ENCODE peak calls at places on chromosomes 7 and 10, in five cellular contexts. X, S, L, F and K are unnamed samples. For H3K36me3, the result is how much of the 10 kb centered on the place peaks cover.

GRCh38 chr10:93080350-93081046 is 6.8 kb downstream of the CYP26A1 start:
- DNase-seq in X (peak), F (peak), L (peak), S (no peak), K (peak)

GRCh38 chr10:97540669-97541500 is 31.7 kb upstream of the ANKRD2 start:
- DNase-seq in S (peak), F (no peak), X (no peak), L (no peak), K (no peak)

GRCh38 chr10:17005621-17006566 is 123.7 kb downstream of the CUBN start:
- DNase-seq in S (no peak), X (no peak), L (no peak), F (no peak), K (no peak)

GRCh38 chr10:26468291-26468690 is 30.1 kb downstream of the APBB1IP start:
- DNase-seq in F (no peak), L (no peak), X (no peak), S (no peak), K (no peak)

GRCh38 chr7:70432567-70433001 is 699.4 kb upstream of the GALNT17 start:
- DNase-seq in S (no peak), F (no peak), L (no peak), X (no peak), K (no peak)

GRCh38 chr7:38283107-38283506 is 9.7 kb upstream of the TARP start:
- DNase-seq in S (no peak), F (no peak), L (no peak), X (no peak), K (no peak)

GRCh38 chr10:103645141-103646054 is 151.9 kb downstream of the NEURL1 start:
- DNase-seq in X (peak), L (peak), S (peak), F (no peak), K (peak)

GRCh38 chr10:35565602-35566061 is 39.5 kb upstream of the GJD4 start:
- DNase-seq in L (no peak), S (no peak), X (no peak), F (no peak), K (no peak)

GRCh38 chr7:5646846-5647245 is 134.6 kb downstream of the RNF216 start:
- DNase-seq in S (no peak), L (no peak), X (peak), F (no peak), K (peak)
- H3K36me3 ChIP-seq in S (under half), L (half or more), X (under half), F (under half), K (under half)

GRCh38 chr7:41956276-41956675 is 253.4 kb upstream of the INHBA start:
- DNase-seq in X (no peak), L (no peak), S (no peak), F (no peak), K (no peak)

GRCh38 chr7:41955475-41956243 is 252.8 kb upstream of the INHBA start:
- DNase-seq in L (peak), F (no peak), S (peak), X (peak), K (peak)

DNA sequence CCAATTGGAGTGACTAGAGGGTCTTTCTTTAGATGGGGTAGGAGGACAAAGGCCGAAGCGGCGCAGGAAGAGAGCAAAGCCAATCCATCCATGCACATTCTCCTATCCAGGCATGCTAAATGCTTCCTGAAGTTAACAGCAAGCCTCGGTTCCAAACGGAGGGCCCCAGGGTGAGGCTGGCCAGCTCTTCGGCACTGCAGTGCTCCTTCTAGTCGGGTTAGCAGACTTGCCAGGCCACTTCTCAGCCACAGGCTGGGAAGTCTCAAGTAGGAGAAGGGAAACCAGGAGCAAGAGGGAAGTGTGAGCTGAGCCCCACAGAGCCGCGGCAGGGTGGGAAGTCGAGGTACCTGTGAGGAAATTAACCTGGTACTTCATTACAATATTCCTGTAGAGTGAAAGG is 253.8 kb upstream of the INHBA start:
- DNase-seq in F (no peak), X (no peak), S (no peak), L (no peak), K (no peak)
- H3K4me3 ChIP-seq in F (no peak), X (no peak), S (no peak), L (no peak), K (no peak)

GRCh38 chr10:125021686-125022374 is 79.9 kb downstream of the ZRANB1 start:
- DNase-seq in X (no peak), L (no peak), F (no peak), S (no peak), K (no peak)
- H3K27ac ChIP-seq in X (no peak), L (no peak), F (no peak), S (no peak), K (no peak)

DNA sequence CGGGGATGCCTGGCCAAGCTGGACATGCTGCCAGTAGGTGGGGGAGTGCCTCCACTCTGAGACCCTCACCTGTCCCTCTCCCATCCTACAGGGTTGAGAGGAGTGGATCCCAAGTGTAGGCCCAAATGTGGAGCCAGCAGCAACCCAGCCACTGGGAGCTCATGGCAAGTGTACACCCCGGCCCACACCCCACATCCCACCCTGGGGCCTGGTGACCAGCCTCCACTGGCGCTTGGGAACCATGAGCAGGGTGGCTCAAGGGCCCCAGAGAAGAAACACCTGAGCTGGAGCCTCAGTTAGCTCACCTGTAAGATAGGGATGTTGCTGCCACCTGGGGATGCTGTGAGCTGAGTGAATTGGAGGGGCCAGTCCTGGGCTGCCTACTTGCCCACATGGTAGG is 10.4 kb upstream of the RET start:
- DNase-seq in L (no peak), S (no peak), F (no peak), X (no peak), K (no peak)
- H3K36me3 ChIP-seq in L (under half), S (under half), F (under half), X (under half), K (under half)

DNA sequence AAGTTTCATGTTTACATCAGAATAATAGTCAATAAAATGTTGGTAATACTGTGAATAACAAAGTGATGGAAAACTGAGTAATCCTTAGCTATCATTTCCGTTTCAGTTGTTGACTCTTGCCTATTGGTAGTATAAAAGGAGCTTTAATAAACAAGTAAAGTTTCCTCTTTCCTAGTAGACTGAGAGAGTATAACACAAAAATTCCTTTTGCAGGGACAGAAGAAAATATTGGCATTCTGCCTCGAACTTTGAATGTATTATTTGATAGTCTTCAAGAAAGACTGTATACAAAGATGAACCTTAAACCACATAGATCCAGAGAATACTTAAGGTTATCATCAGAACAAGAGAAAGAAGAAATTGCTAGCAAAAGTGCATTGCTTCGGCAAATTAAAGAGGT is 9.4 kb downstream of the KIF20B start:
- DNase-seq in S (no peak), F (no peak), L (no peak), X (peak), K (no peak)
- H3K4me3 ChIP-seq in S (no peak), F (no peak), L (no peak), X (no peak), K (no peak)

GRCh38 chr10:3136336-3136735 is 36.2 kb downstream of the PITRM1 start:
- DNase-seq in S (peak), X (peak), F (no peak), L (no peak), K (no peak)
- H3K27ac ChIP-seq in S (no peak), X (peak), F (no peak), L (no peak), K (no peak)

DNA sequence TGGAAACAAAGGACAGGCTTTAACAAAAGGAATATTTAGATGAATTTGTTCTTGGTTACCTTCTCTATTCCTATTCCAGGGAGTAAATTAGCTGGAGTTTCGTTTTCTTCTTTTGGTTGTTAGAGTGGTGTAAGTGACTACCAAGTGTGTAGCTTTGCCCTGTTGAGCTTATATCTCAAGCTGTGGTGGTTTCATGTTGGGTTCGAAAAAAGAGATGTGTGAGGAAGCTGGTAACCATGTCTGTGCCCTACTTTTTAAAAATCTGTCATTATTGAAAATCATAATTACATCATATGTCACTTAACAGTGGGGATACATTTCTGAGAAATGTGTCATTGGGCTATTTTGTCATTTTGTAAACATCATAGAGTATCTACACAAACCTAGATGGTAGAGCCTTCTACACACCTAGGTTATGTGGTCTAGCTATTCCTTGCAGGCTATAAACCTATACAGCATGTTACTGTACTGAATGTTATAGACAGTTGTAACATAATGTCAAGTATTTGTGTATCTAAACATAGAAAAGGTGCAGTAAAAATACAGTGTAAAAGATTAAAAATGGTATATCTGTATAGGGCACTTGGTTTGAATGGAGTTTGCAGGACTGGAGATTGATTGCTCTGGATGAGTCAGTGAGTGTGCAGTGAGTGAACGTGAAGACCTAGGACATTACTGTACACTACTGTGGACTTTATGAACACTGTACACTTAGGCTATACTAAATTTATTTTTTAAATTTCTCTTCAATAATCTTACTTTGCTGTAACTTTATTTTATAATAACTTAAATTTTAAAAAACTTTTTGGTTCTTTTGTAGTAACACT is 90.4 kb downstream of the SEPTIN7 start:
- DNase-seq in X (no peak), L (no peak), S (no peak), F (no peak), K (no peak)
- H3K36me3 ChIP-seq in X (under half), L (under half), S (under half), F (under half), K (under half)